ENCODE peak calls at places on chromosomes 2 and 18, in four cellular contexts. G is stomach, V is lower lobe of right lung, I is mammary epithelial cell. Y is an unnamed sample. For H3K9me3 and H3K4me1, the result is how much of the 10 kb centered on the place peaks cover.

GRCh38 chr2:105092797-105093196 is 54.9 kb downstream of the MRPS9 start:
- DNase-seq in G (no peak), V (no peak), I (no peak), Y (no peak)

GRCh38 chr2:231300020-231300721 is 95.3 kb upstream of the B3GNT7 start:
- DNase-seq in G (peak), V (no peak), I (no peak), Y (no peak)

GRCh38 chr2:12009323-12009905 is 263.0 kb downstream of the LPIN1 start:
- DNase-seq in G (no peak), V (no peak), I (no peak), Y (no peak)

GRCh38 chr2:189082576-189082975 is 97.0 kb downstream of the COL5A2 start:
- DNase-seq in G (no peak), V (peak), I (no peak), Y (no peak)

GRCh38 chr18:924987-925386 is 20.3 kb downstream of the ADCYAP1 start:
- DNase-seq in G (no peak), V (no peak), I (no peak), Y (no peak)

GRCh38 chr2:200444530-200444929 is 65.3 kb downstream of the KCTD18 start:
- DNase-seq in G (no peak), V (no peak), I (no peak), Y (no peak)

GRCh38 chr2:37619957-37620295 is 51.5 kb downstream of the CDC42EP3 start:
- DNase-seq in G (no peak), V (no peak), I (no peak), Y (no peak)

GRCh38 chr2:6909431-6910385 is 7.5 kb upstream of the RNF144A start:
- DNase-seq in G (no peak), V (no peak), I (no peak), Y (peak)

GRCh38 chr2:74147729-74148456 is at the start of gene BOLA3:
- DNase-seq in G (peak), V (peak), I (peak), Y (peak)
- H3K27ac ChIP-seq in G (peak), V (peak), I (peak), Y (peak)

DNA sequence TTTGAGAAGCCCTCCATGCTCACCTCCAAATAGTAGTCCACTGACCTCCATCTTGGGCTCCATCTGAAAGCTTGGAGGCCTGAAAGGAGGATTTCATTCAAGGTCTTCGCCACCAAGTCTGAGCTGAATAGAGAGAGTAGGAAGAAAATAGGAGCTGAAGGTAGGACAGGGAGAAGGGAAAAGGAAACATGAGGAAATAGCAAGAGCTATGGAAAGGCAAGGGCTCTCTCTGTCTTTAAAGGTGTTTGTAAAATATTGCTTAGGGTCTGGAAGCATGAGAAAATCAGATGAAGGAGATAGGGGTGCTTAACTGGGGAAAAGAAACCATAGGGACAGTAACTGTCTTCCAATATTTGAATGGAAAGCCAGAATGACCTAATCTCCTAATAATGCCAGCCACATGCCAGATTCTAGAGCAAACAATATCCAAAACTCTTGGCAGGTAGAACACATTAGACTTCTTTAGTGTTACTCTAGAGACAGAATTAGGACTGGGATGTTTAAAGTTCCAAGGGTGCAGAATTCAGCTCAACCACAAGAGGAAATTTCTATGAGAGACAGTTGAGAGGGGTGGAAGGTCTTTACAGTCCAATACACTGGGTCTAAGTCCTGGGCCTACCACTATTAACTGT is 67.4 kb downstream of the NAB1 start:
- DNase-seq in G (no peak), V (no peak), I (no peak), Y (no peak)
- H3K9me3 ChIP-seq in G (under half), V (under half), I (under half), Y (under half)

GRCh38 chr2:173982182-173982714 is 17.1 kb upstream of the SP3 start:
- DNase-seq in G (no peak), V (no peak), I (peak), Y (no peak)

GRCh38 chr2:173981520-173981919 is 16.3 kb upstream of the SP3 start:
- DNase-seq in G (no peak), V (no peak), I (no peak), Y (no peak)

GRCh38 chr2:173982918-173983317 is 17.7 kb upstream of the SP3 start:
- DNase-seq in G (no peak), V (no peak), I (peak), Y (no peak)

GRCh38 chr2:173984866-173985588 is 19.9 kb upstream of the SP3 start:
- DNase-seq in G (peak), V (no peak), I (no peak), Y (no peak)

GRCh38 chr2:173983414-173983871 is 18.3 kb upstream of the SP3 start:
- DNase-seq in G (no peak), V (no peak), I (no peak), Y (no peak)
- H3K4me1 ChIP-seq in G (under half), V (under half), I (under half), Y (under half)

GRCh38 chr2:237305579-237305978 is 108.4 kb downstream of the COL6A3 start:
- DNase-seq in G (no peak), V (no peak), I (no peak), Y (no peak)

GRCh38 chr2:237307495-237307894 is 106.5 kb downstream of the COL6A3 start:
- DNase-seq in G (no peak), V (no peak), I (no peak), Y (no peak)

GRCh38 chr2:237306787-237307170 is 107.2 kb downstream of the COL6A3 start:
- DNase-seq in G (no peak), V (no peak), I (no peak), Y (no peak)

GRCh38 chr2:237304763-237305514 is 109.0 kb downstream of the COL6A3 start:
- DNase-seq in G (no peak), V (no peak), I (peak), Y (no peak)

DNA sequence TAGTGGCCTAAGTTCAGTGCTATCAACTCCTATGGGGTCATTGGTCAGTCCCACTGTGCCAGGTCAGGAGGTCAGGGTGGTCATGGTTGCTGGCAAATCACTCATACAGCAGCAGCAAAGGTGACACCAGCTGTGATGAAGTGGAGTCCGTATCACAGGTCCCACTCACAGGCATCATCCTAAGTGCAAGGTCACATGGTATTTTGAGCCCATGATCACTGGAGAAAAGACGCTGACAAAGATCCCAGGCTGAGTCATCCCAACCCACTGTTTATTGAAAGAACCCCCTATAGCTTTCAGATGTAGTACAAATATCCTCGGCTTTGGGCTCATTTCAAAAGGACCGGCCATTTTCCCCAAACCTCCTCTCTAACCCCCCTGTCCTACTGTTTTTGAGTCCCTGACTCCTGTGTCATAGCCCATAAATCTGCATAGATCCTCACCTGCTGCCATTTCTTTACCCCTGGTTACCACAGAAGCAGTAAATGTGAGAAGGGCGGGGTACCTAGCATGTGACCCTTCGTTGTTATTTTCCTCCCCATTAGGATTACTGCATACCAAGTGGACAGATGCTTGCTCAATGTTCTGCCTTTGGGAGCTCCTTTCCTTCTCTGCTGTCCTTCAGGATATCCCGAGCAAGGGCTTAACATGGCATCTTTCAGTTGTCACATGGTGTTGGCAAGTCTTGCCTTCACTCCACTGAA is 107.7 kb downstream of the COL6A3 start:
- DNase-seq in G (no peak), V (no peak), I (no peak), Y (no peak)
- H3K27ac ChIP-seq in G (no peak), V (no peak), I (no peak), Y (no peak)